ENCODE peak calls at places on chromosomes 2 and 18, in four cellular contexts. N is left ventricle myocardium superior, F is fibroblast of mammary gland, L is astrocyte. E is an unnamed sample.

GRCh38 chr18:41324020-41324791 is 630.8 kb upstream of the PIK3C3 start:
- DNase-seq in N (no peak), F (no peak), L (peak), E (peak)

GRCh38 chr2:7031424-7032245 is 114.4 kb downstream of the RNF144A start:
- DNase-seq in N (no peak), F (peak), L (no peak), E (no peak)

GRCh38 chr2:105373895-105374401 is 24.9 kb downstream of the FHL2 start:
- DNase-seq in N (no peak), F (no peak), L (no peak), E (no peak)

GRCh38 chr18:79590191-79591039 is 89.2 kb upstream of the CTDP1 start:
- DNase-seq in N (peak), F (no peak), L (no peak), E (peak)

GRCh38 chr2:234290671-234291070 is 206.2 kb downstream of the ARL4C start:
- DNase-seq in N (peak), F (no peak), L (no peak), E (no peak)

GRCh38 chr2:226515344-226516055 is 284.1 kb downstream of the IRS1 start:
- DNase-seq in N (no peak), F (peak), L (peak), E (no peak)

GRCh38 chr2:75098856-75099255 is 100.5 kb downstream of the TACR1 start:
- DNase-seq in N (no peak), F (peak), L (peak), E (no peak)

GRCh38 chr2:46651363-46652099 is 172.2 kb downstream of the TMEM247 start:
- DNase-seq in N (no peak), F (peak), L (no peak), E (no peak)

GRCh38 chr2:24546668-24547067 is 55.6 kb downstream of the NCOA1 start:
- DNase-seq in N (no peak), F (no peak), L (no peak), E (no peak)

GRCh38 chr2:47072728-47073191 is 82.3 kb downstream of the STPG4 start:
- DNase-seq in N (peak), F (no peak), L (no peak), E (peak)

GRCh38 chr2:75892490-75892889 is 181.8 kb upstream of the GCFC2 start:
- DNase-seq in N (no peak), F (no peak), L (peak), E (no peak)

GRCh38 chr2:177296047-177296446 is 31.5 kb upstream of the NFE2L2 start:
- DNase-seq in N (no peak), F (peak), L (no peak), E (no peak)

GRCh38 chr18:6055711-6056110 is 160.4 kb upstream of the TMEM200C start:
- DNase-seq in N (no peak), F (peak), L (peak), E (no peak)

GRCh38 chr2:105749583-105750399 is 5.1 kb downstream of the NCK2 start:
- DNase-seq in N (no peak), F (peak), L (peak), E (no peak)

GRCh38 chr2:172102858-172103359 is at the start of gene DLX2:
- DNase-seq in N (peak), F (peak), L (peak), E (peak)

GRCh38 chr2:6975988-6976387 is 58.8 kb downstream of the RNF144A start:
- DNase-seq in N (no peak), F (peak), L (peak), E (no peak)

GRCh38 chr2:101329026-101329425 is 20.5 kb upstream of the RNF149 start:
- DNase-seq in N (no peak), F (no peak), L (no peak), E (no peak)

GRCh38 chr2:218019411-218020060 is 16.7 kb upstream of the TNS1 start:
- DNase-seq in N (no peak), F (no peak), L (no peak), E (no peak)

GRCh38 chr18:38545071-38545470 is 979.5 kb upstream of the CELF4 start:
- DNase-seq in N (no peak), F (no peak), L (no peak), E (no peak)

GRCh38 chr2:104378853-104379374 is 475.0 kb upstream of the POU3F3 start:
- DNase-seq in N (no peak), F (no peak), L (peak), E (no peak)

GRCh38 chr2:1997976-1998375 is 253.7 kb upstream of the PXDN start:
- DNase-seq in N (no peak), F (no peak), L (no peak), E (no peak)

GRCh38 chr2:230774348-230774951 is 61.8 kb downstream of the CAB39 start:
- DNase-seq in N (no peak), F (peak), L (peak), E (no peak)

GRCh38 chr2:231567159-231567558 is 25.5 kb upstream of the TEX44 start:
- DNase-seq in N (no peak), F (no peak), L (no peak), E (no peak)

GRCh38 chr2:151422917-151423439 is 13.3 kb downstream of the RIF1 start:
- DNase-seq in N (no peak), F (no peak), L (no peak), E (no peak)

GRCh38 chr2:149617476-149617875 is 29.9 kb upstream of the MMADHC start:
- DNase-seq in N (no peak), F (no peak), L (peak), E (no peak)

GRCh38 chr18:58054041-58054733 is 10.2 kb downstream of the NEDD4L start:
- DNase-seq in N (no peak), F (peak), L (peak), E (no peak)

GRCh38 chr2:139790807-139791206 is 1010.6 kb upstream of the NXPH2 start:
- DNase-seq in N (no peak), F (peak), L (peak), E (no peak)

GRCh38 chr18:23207994-23208393 is 72.7 kb downstream of the CABLES1 start:
- DNase-seq in N (no peak), F (no peak), L (no peak), E (no peak)

GRCh38 chr2:46082531-46083485 is 214.4 kb upstream of the EPAS1 start:
- DNase-seq in N (peak), F (peak), L (peak), E (peak)

GRCh38 chr18:6103758-6104157 is 208.4 kb upstream of the TMEM200C start:
- DNase-seq in N (no peak), F (no peak), L (no peak), E (no peak)

GRCh38 chr2:99404039-99404799 is 67.0 kb downstream of the EIF5B start:
- DNase-seq in N (no peak), F (no peak), L (no peak), E (no peak)

GRCh38 chr2:177906041-177906718 is 166.4 kb downstream of the PDE11A start:
- DNase-seq in N (peak), F (peak), L (peak), E (no peak)

GRCh38 chr2:160457588-160457987 is 36.0 kb downstream of the RBMS1 start:
- DNase-seq in N (no peak), F (no peak), L (no peak), E (no peak)

GRCh38 chr18:45423664-45424063 is 191.6 kb upstream of the SLC14A2 start:
- DNase-seq in N (no peak), F (peak), L (no peak), E (no peak)

GRCh38 chr18:76684265-76684664 is 138.1 kb upstream of the ZNF236 start:
- DNase-seq in N (no peak), F (no peak), L (no peak), E (no peak)

E was measured in Right ventricle myocardium inferior.